ENCODE peak calls at places on chromosomes 7 and 10, in four cellular contexts. One of them, this sample, is unnamed.

GRCh38 chr10:88389456-88389855 is 193.7 kb downstream of the RNLS start:
- DNase-seq in IMR-90: peak; percentile 73
- DNase-seq in HepG2: peak; percentile 15
- DNase-seq in K562: no peak
- DNase-seq in this sample: no peak

GRCh38 chr10:62903828-62904227 is 87.7 kb upstream of the EGR2 start:
- DNase-seq in IMR-90: no peak
- DNase-seq in HepG2: no peak
- DNase-seq in K562: no peak
- DNase-seq in this sample: no peak

GRCh38 chr7:124764071-124764846 is 1.3 kb downstream of the GPR37 start:
- DNase-seq in IMR-90: peak; percentile 6
- DNase-seq in HepG2: no peak
- DNase-seq in K562: no peak
- DNase-seq in this sample: no peak

GRCh38 chr10:18738835-18739234 is 79.6 kb downstream of the ARL5B start:
- DNase-seq in IMR-90: peak; percentile 76
- DNase-seq in HepG2: no peak
- DNase-seq in K562: no peak
- DNase-seq in this sample: no peak

GRCh38 chr10:83869898-83870297 is 269.4 kb upstream of the GHITM start:
- DNase-seq in IMR-90: no peak
- DNase-seq in HepG2: no peak
- DNase-seq in K562: no peak
- DNase-seq in this sample: no peak

GRCh38 chr10:35236739-35237138 is 99.6 kb upstream of the CCNY start:
- DNase-seq in IMR-90: peak; percentile 37
- DNase-seq in HepG2: peak; percentile 25
- DNase-seq in K562: no peak
- DNase-seq in this sample: peak; percentile 29

GRCh38 chr7:36487756-36488336 is 98.2 kb downstream of the ANLN start:
- DNase-seq in IMR-90: peak; percentile 68
- DNase-seq in HepG2: peak; percentile 39
- DNase-seq in K562: no peak
- DNase-seq in this sample: peak; percentile 47

GRCh38 chr10:31953080-31953479 is 24.4 kb upstream of the ARHGAP12 start:
- DNase-seq in IMR-90: peak; percentile 49
- DNase-seq in HepG2: no peak
- DNase-seq in K562: no peak
- DNase-seq in this sample: no peak

GRCh38 chr7:5143935-5144903 is 45.8 kb upstream of the WIPI2 start:
- DNase-seq in IMR-90: peak; percentile 1
- DNase-seq in HepG2: no peak
- DNase-seq in K562: peak; percentile 52
- DNase-seq in this sample: no peak

GRCh38 chr7:156691764-156692163 is 51.2 kb downstream of the RNF32 start:
- DNase-seq in IMR-90: no peak
- DNase-seq in HepG2: no peak
- DNase-seq in K562: no peak
- DNase-seq in this sample: no peak

GRCh38 chr10:90007226-90007625 is 305.8 kb downstream of the KIF20B start:
- DNase-seq in IMR-90: no peak
- DNase-seq in HepG2: no peak
- DNase-seq in K562: no peak
- DNase-seq in this sample: no peak

GRCh38 chr7:40200791-40201190 is 66.0 kb downstream of the SUGCT start:
- DNase-seq in IMR-90: peak; percentile 87
- DNase-seq in HepG2: no peak
- DNase-seq in K562: no peak
- DNase-seq in this sample: no peak

GRCh38 chr7:112986256-112987031 is 100.2 kb downstream of the GPR85 start:
- DNase-seq in IMR-90: peak; percentile 59
- DNase-seq in HepG2: no peak
- DNase-seq in K562: no peak
- DNase-seq in this sample: no peak

GRCh38 chr10:125137601-125138438 is 22.5 kb downstream of the CTBP2 start:
- DNase-seq in IMR-90: no peak
- DNase-seq in HepG2: no peak
- DNase-seq in K562: no peak
- DNase-seq in this sample: no peak

GRCh38 chr10:19877466-19878255 is 61.4 kb downstream of the PLXDC2 start:
- DNase-seq in IMR-90: no peak
- DNase-seq in HepG2: no peak
- DNase-seq in K562: no peak
- DNase-seq in this sample: no peak

GRCh38 chr10:112732277-112732891 is 217.7 kb upstream of the TCF7L2 start:
- DNase-seq in IMR-90: no peak
- DNase-seq in HepG2: no peak
- DNase-seq in K562: no peak
- DNase-seq in this sample: no peak

GRCh38 chr7:140304071-140304799 is 94.1 kb downstream of the SLC37A3 start:
- DNase-seq in IMR-90: peak; percentile 16
- DNase-seq in HepG2: peak; percentile 53
- DNase-seq in K562: peak; percentile 44
- DNase-seq in this sample: no peak

GRCh38 chr10:132544744-132545658 is 7.4 kb downstream of the INPP5A start:
- DNase-seq in IMR-90: no peak
- DNase-seq in HepG2: no peak
- DNase-seq in K562: peak; percentile 17
- DNase-seq in this sample: no peak

GRCh38 chr7:64541438-64542359 is 21.2 kb downstream of the ZNF680 start:
- DNase-seq in IMR-90: peak; percentile 72
- DNase-seq in HepG2: no peak
- DNase-seq in K562: no peak
- DNase-seq in this sample: no peak

GRCh38 chr10:30171601-30172000 is 112.2 kb upstream of the JCAD start:
- DNase-seq in IMR-90: no peak
- DNase-seq in HepG2: no peak
- DNase-seq in K562: no peak
- DNase-seq in this sample: no peak

GRCh38 chr10:107915277-107915634 is 750.8 kb upstream of the SORCS1 start:
- DNase-seq in IMR-90: no peak
- DNase-seq in HepG2: peak; percentile 4
- DNase-seq in K562: no peak
- DNase-seq in this sample: no peak

GRCh38 chr7:94654764-94655561 is 970 bp downstream of the SGCE start:
- DNase-seq in IMR-90: peak; percentile 48
- DNase-seq in HepG2: no peak
- DNase-seq in K562: no peak
- DNase-seq in this sample: no peak

GRCh38 chr10:70266056-70266455 is 17.7 kb downstream of the NPFFR1 start:
- DNase-seq in IMR-90: no peak
- DNase-seq in HepG2: no peak
- DNase-seq in K562: no peak
- DNase-seq in this sample: no peak

GRCh38 chr7:38492010-38492409 is 139.2 kb downstream of the AMPH start:
- DNase-seq in IMR-90: no peak
- DNase-seq in HepG2: no peak
- DNase-seq in K562: no peak
- DNase-seq in this sample: no peak

GRCh38 chr7:98943336-98943735 is 65.0 kb downstream of the TRRAP start:
- DNase-seq in IMR-90: no peak
- DNase-seq in HepG2: no peak
- DNase-seq in K562: no peak
- DNase-seq in this sample: no peak

GRCh38 chr7:154942718-154943117 is 60.2 kb downstream of the PAXIP1 start:
- DNase-seq in IMR-90: no peak
- DNase-seq in HepG2: no peak
- DNase-seq in K562: no peak
- DNase-seq in this sample: no peak

GRCh38 chr10:85558533-85558932 is 808.1 kb downstream of the GRID1 start:
- DNase-seq in IMR-90: no peak
- DNase-seq in HepG2: no peak
- DNase-seq in K562: no peak
- DNase-seq in this sample: no peak

GRCh38 chr7:77327067-77327931 is 88.8 kb downstream of the GSAP start:
- DNase-seq in IMR-90: peak; percentile 91
- DNase-seq in HepG2: peak; percentile 25
- DNase-seq in K562: no peak
- DNase-seq in this sample: no peak

GRCh38 chr7:117582219-117582704 is 102.4 kb downstream of the CFTR start:
- DNase-seq in IMR-90: peak; percentile 98
- DNase-seq in HepG2: no peak
- DNase-seq in K562: no peak
- DNase-seq in this sample: peak; percentile 97

GRCh38 chr7:28293529-28293835 is 112.9 kb upstream of the JAZF1 start:
- DNase-seq in IMR-90: no peak
- DNase-seq in HepG2: no peak
- DNase-seq in K562: no peak
- DNase-seq in this sample: no peak

GRCh38 chr7:51229620-51230323 is 86.8 kb downstream of the COBL start:
- DNase-seq in IMR-90: no peak
- DNase-seq in HepG2: no peak
- DNase-seq in K562: no peak
- DNase-seq in this sample: no peak

GRCh38 chr7:19051767-19052375 is 65.6 kb downstream of the TWIST1 start:
- DNase-seq in IMR-90: peak; percentile 38
- DNase-seq in HepG2: peak; percentile 5
- DNase-seq in K562: peak; percentile 48
- DNase-seq in this sample: peak; percentile 35

GRCh38 chr10:72763201-72763600 is 71.3 kb downstream of the MCU start:
- DNase-seq in IMR-90: no peak
- DNase-seq in HepG2: no peak
- DNase-seq in K562: no peak
- DNase-seq in this sample: no peak

GRCh38 chr7:127620406-127621233 is 2.7 kb upstream of the PAX4 start:
- DNase-seq in IMR-90: no peak
- DNase-seq in HepG2: no peak
- DNase-seq in K562: peak; percentile 13
- DNase-seq in this sample: peak; percentile 33

GRCh38 chr10:27558612-27559020 is 54.5 kb downstream of the RAB18 start:
- DNase-seq in IMR-90: peak; percentile 55
- DNase-seq in HepG2: peak; percentile 68
- DNase-seq in K562: peak; percentile 32
- DNase-seq in this sample: peak; percentile 67

GRCh38 chr10:80599424-80599847 is 61.7 kb downstream of the SH2D4B start:
- DNase-seq in IMR-90: peak; percentile 22
- DNase-seq in HepG2: peak; percentile 20
- DNase-seq in K562: peak; percentile 87
- DNase-seq in this sample: peak; percentile 67

GRCh38 chr10:113310317-113310716 is 242.5 kb upstream of the HABP2 start:
- DNase-seq in IMR-90: no peak
- DNase-seq in HepG2: no peak
- DNase-seq in K562: no peak
- DNase-seq in this sample: no peak

GRCh38 chr7:44175730-44176129 is 13.5 kb downstream of the GCK start:
- DNase-seq in IMR-90: no peak
- DNase-seq in HepG2: no peak
- DNase-seq in K562: no peak
- DNase-seq in this sample: no peak

GRCh38 chr7:44176486-44176885 is 12.8 kb downstream of the GCK start:
- DNase-seq in IMR-90: no peak
- DNase-seq in HepG2: no peak
- DNase-seq in K562: no peak
- DNase-seq in this sample: no peak

GRCh38 chr7:44173911-44174693 is 15.1 kb downstream of the GCK start:
- DNase-seq in IMR-90: no peak
- DNase-seq in HepG2: no peak
- DNase-seq in K562: no peak
- DNase-seq in this sample: no peak

GRCh38 chr7:44172352-44172751 is 16.9 kb downstream of the GCK start:
- DNase-seq in IMR-90: no peak
- DNase-seq in HepG2: no peak
- DNase-seq in K562: no peak
- DNase-seq in this sample: no peak

GRCh38 chr7:44172803-44173424 is 16.3 kb downstream of the GCK start:
- DNase-seq in IMR-90: no peak
- DNase-seq in HepG2: no peak
- DNase-seq in K562: no peak
- DNase-seq in this sample: no peak
- TF ChIP-seq RFX5 in IMR-90: no peak
- TF ChIP-seq RFX5 in HepG2: no peak
- TF ChIP-seq RFX5 in K562: no peak
- TF ChIP-seq RFX5 in this sample: no peak

GRCh38 chr10:127909716-127910463 is 3.0 kb downstream of the PTPRE start:
- DNase-seq in IMR-90: no peak
- DNase-seq in HepG2: no peak
- DNase-seq in K562: no peak
- DNase-seq in this sample: no peak
- TF ChIP-seq MAFK in IMR-90: no peak
- TF ChIP-seq MAFK in HepG2: no peak
- TF ChIP-seq MAFK in K562: no peak
- TF ChIP-seq MAFK in this sample: no peak

GRCh38 chr7:101154693-101155102 is 422 bp downstream of the AP1S1 start:
- DNase-seq in IMR-90: no peak
- DNase-seq in HepG2: no peak
- DNase-seq in K562: no peak
- DNase-seq in this sample: no peak

GRCh38 chr7:101151908-101152651 is 2.2 kb upstream of the AP1S1 start:
- DNase-seq in IMR-90: no peak
- DNase-seq in HepG2: no peak
- DNase-seq in K562: no peak
- DNase-seq in this sample: no peak

GRCh38 chr7:101155303-101155702 is 1.0 kb downstream of the AP1S1 start:
- DNase-seq in IMR-90: no peak
- DNase-seq in HepG2: no peak
- DNase-seq in K562: no peak
- DNase-seq in this sample: no peak

GRCh38 chr7:101156277-101156676 is 2.0 kb downstream of the AP1S1 start:
- DNase-seq in IMR-90: no peak
- DNase-seq in HepG2: no peak
- DNase-seq in K562: peak; percentile 20
- DNase-seq in this sample: no peak

DNA sequence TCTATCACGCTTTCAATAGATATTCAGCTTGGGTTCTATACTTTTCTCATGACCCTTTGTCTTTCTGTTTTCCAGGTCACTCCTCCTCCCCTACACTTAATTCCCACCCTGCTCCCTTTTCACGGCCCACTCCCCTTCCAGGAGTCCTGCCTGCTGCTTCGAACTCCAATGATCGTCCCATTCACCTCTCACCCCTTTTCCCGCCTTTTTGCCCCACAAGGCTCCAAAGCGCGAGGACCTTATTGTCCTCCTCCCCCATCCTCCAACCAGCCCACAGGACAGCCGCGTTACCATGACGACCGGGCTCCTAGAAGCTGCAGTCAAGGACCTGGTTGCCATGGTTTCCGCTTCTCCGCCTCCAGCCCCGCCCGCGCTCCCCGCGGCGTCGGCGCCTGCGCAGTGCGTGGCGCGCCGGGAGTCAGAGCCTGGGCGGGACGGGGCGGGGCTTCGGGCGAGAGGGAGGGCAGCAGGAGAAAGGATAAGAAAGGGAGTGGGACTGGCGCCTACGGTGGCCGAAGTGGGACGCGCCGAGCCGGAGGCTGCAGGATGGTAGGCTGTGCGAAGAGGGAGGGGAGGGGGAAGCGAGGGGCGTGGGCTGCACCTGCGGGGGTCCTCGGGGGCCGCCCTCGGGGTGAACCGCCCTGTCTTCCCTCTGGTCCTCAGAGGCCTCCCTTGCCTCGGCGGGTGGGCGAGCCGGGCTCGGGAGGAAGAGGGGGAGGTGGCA is at the start of gene AP1S1:
- DNase-seq in IMR-90: peak; percentile 92
- DNase-seq in HepG2: peak; percentile 96
- DNase-seq in K562: peak; percentile 100
- DNase-seq in this sample: peak; percentile 97
- TF ChIP-seq SMC3 in IMR-90: no peak
- TF ChIP-seq SMC3 in HepG2: no peak
- TF ChIP-seq SMC3 in K562: no peak
- TF ChIP-seq SMC3 in this sample: no peak

GRCh38 chr10:129038490-129039011 is 428.5 kb upstream of the MGMT start:
- DNase-seq in IMR-90: no peak
- DNase-seq in HepG2: no peak
- DNase-seq in K562: no peak
- DNase-seq in this sample: no peak
- TF ChIP-seq RFX5 in IMR-90: no peak
- TF ChIP-seq RFX5 in HepG2: no peak
- TF ChIP-seq RFX5 in K562: no peak
- TF ChIP-seq RFX5 in this sample: no peak